ENCODE peak calls at places on chromosome 2, in five cellular contexts. P is Kasumi-1; Y is A549; O is stimulated activated CD4-positive, alpha-beta T cell treated with anti-CD3 and anti-CD28 coated beads, Interleukin-12 subunit alpha, Interleukin-12 subunit beta, amount 100 ng/mL, for 48 hours; W is AG04450. K is an unnamed sample.

GRCh38 chr2:64609229-64609994 is 44.3 kb downstream of the SERTAD2 start:
- DNase-seq in O (peak), W (no peak), Y (peak), P (peak), K (peak)

GRCh38 chr2:20288941-20289340 is 61.7 kb downstream of the PUM2 start:
- DNase-seq in Y (peak), W (no peak), O (no peak), P (no peak), K (no peak)

GRCh38 chr2:6025391-6025790 is 333.2 kb downstream of the SOX11 start:
- DNase-seq in P (no peak), Y (no peak), O (no peak), W (no peak), K (no peak)

GRCh38 chr2:65427536-65427935 is 4.9 kb downstream of the SPRED2 start:
- DNase-seq in P (no peak), W (no peak), O (no peak), Y (no peak), K (no peak)

GRCh38 chr2:240131941-240132650 is 4.0 kb downstream of the COPS9 start:
- DNase-seq in O (no peak), P (no peak), W (no peak), Y (no peak), K (no peak)

GRCh38 chr2:237574894-237575868 is 8.8 kb downstream of the PRLH start:
- DNase-seq in Y (no peak), O (no peak), P (no peak), W (no peak), K (peak)

GRCh38 chr2:207734264-207734635 is 22.8 kb downstream of the CCNYL1 start:
- DNase-seq in P (peak), O (no peak), W (no peak), Y (no peak), K (no peak)

GRCh38 chr2:30653847-30654246 is 153.4 kb downstream of the CAPN13 start:
- DNase-seq in P (no peak), W (no peak), Y (no peak), O (no peak), K (no peak)

GRCh38 chr2:235642446-235643107 is 148.7 kb downstream of the AGAP1 start:
- DNase-seq in O (no peak), P (no peak), W (no peak), Y (no peak), K (no peak)

K was measured in upper lobe of left lung.